ENCODE peak calls at places on chromosomes 2 and 18, in nine cellular contexts. P is PC-3; Z is neuronal stem cell; K is lower lobe of right lung; F is CD8-positive, alpha-beta memory T cell; A is GM23248; Y is thoracic aorta; U is mesenchymal stem cell; N is transverse colon. B is an unnamed sample.

GRCh38 chr2:76413436-76413835 is 702.7 kb upstream of the GCFC2 start:
- DNase-seq in P (no peak), Z (no peak), K (no peak), F (no peak), A (no peak), Y (no peak), U (no peak), N (no peak), B (no peak)

GRCh38 chr18:73979742-73980141 is 167.9 kb downstream of the FBXO15 start:
- DNase-seq in P (peak; percentile 66), Z (no peak), K (no peak), F (no peak), A (peak; percentile 72), Y (no peak), U (peak; percentile 64), N (no peak), B (no peak)

GRCh38 chr2:78710632-78711375 is 314.7 kb upstream of the REG3G start:
- DNase-seq in P (no peak), Z (no peak), K (no peak), F (no peak), A (no peak), Y (no peak), U (no peak), N (no peak), B (no peak)

GRCh38 chr2:232533944-232534710 is 5.4 kb upstream of the CHRNG start:
- DNase-seq in P (no peak), Z (no peak), K (peak; percentile 36), F (no peak), A (peak; percentile 69), Y (no peak), U (no peak), N (no peak), B (no peak)

GRCh38 chr2:112724611-112725525 is 4.0 kb downstream of the NT5DC4 start:
- DNase-seq in P (peak; percentile 35), Z (no peak), K (no peak), F (no peak), A (peak; percentile 34), Y (no peak), U (no peak), N (no peak), B (no peak)

GRCh38 chr2:227772197-227772661 is 26.5 kb downstream of the SCYGR8 start:
- DNase-seq in P (no peak), Z (no peak), K (no peak), F (no peak), A (no peak), Y (no peak), U (no peak), N (no peak), B (no peak)

GRCh38 chr2:233225230-233226068 is 26.0 kb upstream of the ATG16L1 start:
- DNase-seq in P (no peak), Z (no peak), K (no peak), F (no peak), A (no peak), Y (no peak), U (no peak), N (no peak), B (no peak)

GRCh38 chr2:128545829-128546228 is 227.2 kb upstream of the HS6ST1 start:
- DNase-seq in P (no peak), Z (no peak), K (no peak), F (no peak), A (no peak), Y (no peak), U (no peak), N (no peak), B (no peak)

GRCh38 chr2:200677721-200678532 is 92.1 kb downstream of the AOX1 start:
- DNase-seq in P (peak; percentile 63), Z (no peak), K (no peak), F (no peak), A (peak; percentile 65), Y (no peak), U (no peak), N (no peak), B (no peak)

GRCh38 chr2:195318440-195319111 is 338.4 kb upstream of the SLC39A10 start:
- DNase-seq in P (peak; percentile 67), Z (peak; percentile 36), K (no peak), F (peak; percentile 33), A (peak; percentile 72), Y (no peak), U (peak; percentile 52), N (peak; percentile 35), B (peak; percentile 48)

GRCh38 chr2:138321458-138321857 is 180.1 kb upstream of the SPOPL start:
- DNase-seq in P (peak; percentile 29), Z (no peak), K (no peak), F (no peak), A (no peak), Y (no peak), U (no peak), N (no peak), B (no peak)
- H3K4me1 ChIP-seq in P (no peaks in the 10 kb centered on the region), Z (no peaks in the 10 kb centered on the region), K (no peaks in the 10 kb centered on the region), F (no peaks in the 10 kb centered on the region), A (no peaks in the 10 kb centered on the region), Y (no peaks in the 10 kb centered on the region), U (no peaks in the 10 kb centered on the region), N (no peaks in the 10 kb centered on the region), B (no peaks in the 10 kb centered on the region)

GRCh38 chr2:86825020-86825727 is 34.5 kb upstream of the CD8A start:
- DNase-seq in P (no peak), Z (no peak), K (no peak), F (peak; percentile 42), A (no peak), Y (no peak), U (no peak), N (no peak), B (no peak)
- H3K4me1 ChIP-seq in P (no peaks in the 10 kb centered on the region), Z (peaks cover 7% of the 10 kb centered on the region), K (no peaks in the 10 kb centered on the region), F (peaks cover 48% of the 10 kb centered on the region), A (no peaks in the 10 kb centered on the region), Y (no peaks in the 10 kb centered on the region), U (no peaks in the 10 kb centered on the region), N (no peaks in the 10 kb centered on the region), B (no peaks in the 10 kb centered on the region)

GRCh38 chr2:191680639-191681038 is 2.7 kb downstream of the NABP1 start:
- DNase-seq in P (no peak), Z (no peak), K (no peak), F (no peak), A (no peak), Y (no peak), U (no peak), N (no peak), B (no peak)
- H3K4me1 ChIP-seq in P (peaks cover 50% of the 10 kb centered on the region), Z (no peaks in the 10 kb centered on the region), K (peaks cover 61% of the 10 kb centered on the region), F (peaks cover 62% of the 10 kb centered on the region), A (peaks cover 60% of the 10 kb centered on the region), Y (peaks cover 45% of the 10 kb centered on the region), U (peaks cover 5% of the 10 kb centered on the region), N (peaks cover 43% of the 10 kb centered on the region), B (peaks cover 74% of the 10 kb centered on the region)

GRCh38 chr2:190351955-190352354 is 8.6 kb downstream of the INPP1 start:
- DNase-seq in P (no peak), Z (no peak), K (no peak), F (no peak), A (no peak), Y (no peak), U (no peak), N (no peak), B (no peak)
- H3K4me1 ChIP-seq in P (no peaks in the 10 kb centered on the region), Z (no peaks in the 10 kb centered on the region), K (peaks cover 36% of the 10 kb centered on the region), F (no peaks in the 10 kb centered on the region), A (peaks cover 18% of the 10 kb centered on the region), Y (peaks cover 18% of the 10 kb centered on the region), U (peaks cover 2% of the 10 kb centered on the region), N (peaks cover 29% of the 10 kb centered on the region), B (no peaks in the 10 kb centered on the region)

GRCh38 chr2:197248623-197249022 is 62.0 kb downstream of the ANKRD44 start:
- DNase-seq in P (no peak), Z (no peak), K (no peak), F (no peak), A (no peak), Y (no peak), U (no peak), N (peak; percentile 19), B (no peak)

GRCh38 chr2:197251163-197251562 is 59.4 kb downstream of the ANKRD44 start:
- DNase-seq in P (no peak), Z (no peak), K (no peak), F (no peak), A (no peak), Y (no peak), U (no peak), N (no peak), B (no peak)

GRCh38 chr2:197249771-197250397 is 60.7 kb downstream of the ANKRD44 start:
- DNase-seq in P (no peak), Z (no peak), K (no peak), F (no peak), A (no peak), Y (no peak), U (no peak), N (no peak), B (no peak)

GRCh38 chr2:197254776-197255521 is 55.6 kb downstream of the ANKRD44 start:
- DNase-seq in P (no peak), Z (no peak), K (no peak), F (no peak), A (peak; percentile 60), Y (no peak), U (peak; percentile 37), N (no peak), B (peak; percentile 70)

GRCh38 chr2:197251576-197251975 is 59.0 kb downstream of the ANKRD44 start:
- DNase-seq in P (no peak), Z (no peak), K (no peak), F (no peak), A (peak; percentile 85), Y (no peak), U (no peak), N (no peak), B (no peak)
- H3K4me1 ChIP-seq in P (no peaks in the 10 kb centered on the region), Z (peaks cover 8% of the 10 kb centered on the region), K (peaks cover 55% of the 10 kb centered on the region), F (peaks cover 87% of the 10 kb centered on the region), A (peaks cover 29% of the 10 kb centered on the region), Y (peaks cover 30% of the 10 kb centered on the region), U (peaks cover 3% of the 10 kb centered on the region), N (peaks cover 46% of the 10 kb centered on the region), B (peaks cover 92% of the 10 kb centered on the region)

GRCh38 chr18:70384181-70384790 is 95.4 kb downstream of the SOCS6 start:
- DNase-seq in P (peak; percentile 96), Z (no peak), K (no peak), F (no peak), A (peak; percentile 90), Y (no peak), U (peak; percentile 67), N (no peak), B (no peak)

GRCh38 chr18:70385474-70385873 is 96.6 kb downstream of the SOCS6 start:
- DNase-seq in P (no peak), Z (no peak), K (no peak), F (no peak), A (peak; percentile 46), Y (no peak), U (peak; percentile 32), N (no peak), B (no peak)

GRCh38 chr18:70386582-70386981 is 97.7 kb downstream of the SOCS6 start:
- DNase-seq in P (no peak), Z (no peak), K (no peak), F (no peak), A (no peak), Y (no peak), U (no peak), N (no peak), B (no peak)

GRCh38 chr18:70390366-70391090 is 101.7 kb downstream of the SOCS6 start:
- DNase-seq in P (no peak), Z (no peak), K (no peak), F (no peak), A (peak; percentile 64), Y (no peak), U (no peak), N (no peak), B (no peak)

DNA sequence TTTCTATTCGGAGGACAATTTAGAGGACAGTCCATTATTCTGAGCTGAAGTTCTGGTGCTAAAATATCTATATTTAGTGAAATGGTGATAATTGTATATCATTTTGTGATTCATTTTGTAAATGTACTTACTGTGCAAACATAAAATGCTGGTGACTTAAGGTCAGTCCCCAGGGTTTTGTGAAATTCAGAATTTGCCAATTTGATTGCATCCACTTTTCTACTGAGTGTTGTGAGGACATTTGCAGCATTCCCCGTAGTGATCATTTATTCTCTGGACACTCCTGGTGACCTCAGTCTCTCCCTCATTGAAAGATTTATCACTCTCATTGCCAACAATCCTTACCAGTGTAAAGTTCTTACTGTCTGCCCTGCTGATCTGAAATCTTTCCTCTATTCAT is 98.2 kb downstream of the SOCS6 start:
- DNase-seq in P (no peak), Z (no peak), K (no peak), F (no peak), A (no peak), Y (no peak), U (no peak), N (no peak), B (no peak)
- H3K4me1 ChIP-seq in P (peaks cover 24% of the 10 kb centered on the region), Z (peaks cover 4% of the 10 kb centered on the region), K (no peaks in the 10 kb centered on the region), F (no peaks in the 10 kb centered on the region), A (peaks cover 44% of the 10 kb centered on the region), Y (no peaks in the 10 kb centered on the region), U (peaks cover 8% of the 10 kb centered on the region), N (peaks cover under 1% of the 10 kb centered on the region), B (no peaks in the 10 kb centered on the region)

B was measured in CD4-positive, alpha-beta memory T cell.